ENCODE peak calls at places on chromosomes 2 and 18, in six cellular contexts. T, U, Z, N, L and Y are unnamed samples. For H3K36me3, the result is how much of the 10 kb centered on the place peaks cover.

GRCh38 chr18:273525-273924 is 5.7 kb upstream of the THOC1 start:
- DNase-seq in N (no peak), U (no peak), L (no peak), T (no peak), Z (no peak), Y (no peak)

GRCh38 chr2:169366066-169366465 is 3.7 kb upstream of the LRP2 start:
- DNase-seq in Z (no peak), T (no peak), N (no peak), L (no peak), U (no peak), Y (no peak)

GRCh38 chr2:225735844-225736243 is 336.3 kb downstream of the NYAP2 start:
- DNase-seq in U (no peak), T (no peak), L (no peak), Z (no peak), N (no peak), Y (no peak)

GRCh38 chr2:197107291-197108269 is 181.1 kb upstream of the PGAP1 start:
- DNase-seq in N (peak), U (peak), T (no peak), L (no peak), Z (peak), Y (no peak)

GRCh38 chr2:71224457-71224856 is 2.4 kb downstream of the PAIP2B start:
- DNase-seq in N (no peak), U (no peak), T (no peak), Z (no peak), L (no peak), Y (no peak)

GRCh38 chr2:232203166-232203891 is 175.2 kb upstream of the ALPP start:
- DNase-seq in T (no peak), L (no peak), U (no peak), Z (no peak), N (no peak), Y (no peak)

GRCh38 chr2:120522151-120522751 is 176.3 kb downstream of the INHBB start:
- DNase-seq in L (no peak), T (no peak), U (no peak), Z (no peak), N (no peak), Y (no peak)

GRCh38 chr2:79850912-79851311 is 338.1 kb downstream of the CTNNA2 start:
- DNase-seq in Z (no peak), N (no peak), T (no peak), U (no peak), L (no peak), Y (no peak)

GRCh38 chr2:240920783-240921231 is 14.7 kb downstream of the CROCC2 start:
- DNase-seq in N (no peak), T (peak), L (no peak), Z (peak), U (peak), Y (no peak)

GRCh38 chr18:28854964-28855363 is 678.0 kb upstream of the CDH2 start:
- DNase-seq in U (no peak), L (no peak), N (no peak), Z (no peak), T (no peak), Y (no peak)

GRCh38 chr2:39379643-39380524 is 57.2 kb downstream of the MAP4K3 start:
- DNase-seq in Z (no peak), U (no peak), L (peak), T (no peak), N (peak), Y (no peak)

GRCh38 chr2:237662671-237663093 is 35.3 kb downstream of the LRRFIP1 start:
- DNase-seq in U (peak), Z (peak), L (peak), T (peak), N (peak), Y (peak)

GRCh38 chr2:112833532-112833931 is 3.0 kb downstream of the IL1B start:
- DNase-seq in T (no peak), N (no peak), U (no peak), Z (no peak), L (no peak), Y (no peak)

GRCh38 chr2:48482313-48482712 is 47.6 kb upstream of the STON1 start:
- DNase-seq in N (no peak), T (no peak), L (no peak), U (no peak), Z (no peak), Y (no peak)

GRCh38 chr18:44852818-44853217 is 172.1 kb downstream of the SETBP1 start:
- DNase-seq in L (no peak), T (peak), U (no peak), N (no peak), Z (no peak), Y (no peak)

GRCh38 chr2:53848062-53848461 is 11.7 kb downstream of the GPR75 start:
- DNase-seq in N (no peak), L (no peak), Z (no peak), T (no peak), U (no peak), Y (no peak)

GRCh38 chr18:31647354-31647753 is 37.0 kb downstream of the B4GALT6 start:
- DNase-seq in U (no peak), Z (no peak), L (no peak), N (no peak), T (no peak), Y (no peak)

GRCh38 chr18:2240311-2240705 is 331.0 kb downstream of the METTL4 start:
- DNase-seq in L (no peak), T (no peak), N (no peak), Z (no peak), U (no peak), Y (no peak)

GRCh38 chr2:216539791-216540241 is 41.2 kb downstream of the RPL37A start:
- DNase-seq in Z (peak), U (no peak), N (no peak), T (no peak), L (no peak), Y (no peak)

GRCh38 chr2:222928335-222928734 is 67.5 kb downstream of the ACSL3 start:
- DNase-seq in Z (no peak), U (no peak), T (no peak), N (no peak), L (no peak), Y (no peak)

GRCh38 chr2:184814428-184814827 is 216.1 kb downstream of the ZNF804A start:
- DNase-seq in T (no peak), U (no peak), Z (no peak), N (no peak), L (no peak), Y (no peak)

GRCh38 chr2:86577817-86578456 is 14.7 kb upstream of the CHMP3 start:
- DNase-seq in N (no peak), Z (no peak), T (no peak), U (no peak), L (no peak), Y (no peak)

GRCh38 chr18:11951390-11951851 is 29.9 kb upstream of the IMPA2 start:
- DNase-seq in Z (no peak), U (no peak), L (peak), T (no peak), N (no peak), Y (no peak)

GRCh38 chr2:113768770-113769169 is 12.3 kb upstream of the SLC35F5 start:
- DNase-seq in L (no peak), Z (no peak), N (no peak), U (no peak), T (no peak), Y (no peak)

GRCh38 chr2:20594048-20594750 is 56.7 kb downstream of the HS1BP3 start:
- DNase-seq in N (no peak), U (peak), T (peak), L (no peak), Z (no peak), Y (no peak)

GRCh38 chr2:186919272-186919671 is 70.3 kb upstream of the ZSWIM2 start:
- DNase-seq in N (no peak), Z (no peak), L (no peak), T (no peak), U (no peak), Y (no peak)

GRCh38 chr18:49944681-49945080 is 131.3 kb upstream of the ACAA2 start:
- DNase-seq in T (no peak), Z (no peak), N (no peak), L (no peak), U (peak), Y (no peak)

GRCh38 chr2:219968685-219969345 is 341.4 kb downstream of the SLC4A3 start:
- DNase-seq in N (no peak), L (no peak), Z (no peak), U (no peak), T (no peak), Y (peak)

GRCh38 chr2:151030663-151031230 is 230.9 kb downstream of the RBM43 start:
- DNase-seq in T (no peak), L (no peak), Z (no peak), N (no peak), U (no peak), Y (peak)

GRCh38 chr2:222959358-222959757 is 92.6 kb upstream of the KCNE4 start:
- DNase-seq in T (no peak), U (no peak), L (no peak), Z (no peak), N (no peak), Y (no peak)

GRCh38 chr2:226660524-226660923 is 139.1 kb downstream of the IRS1 start:
- DNase-seq in N (peak), U (peak), T (peak), Z (peak), L (no peak), Y (no peak)

GRCh38 chr2:221130431-221130830 is 441.7 kb downstream of the EPHA4 start:
- DNase-seq in N (no peak), T (no peak), L (no peak), Z (no peak), U (no peak), Y (no peak)

GRCh38 chr2:11513319-11513718 is 20.5 kb upstream of the GREB1 start:
- DNase-seq in Z (no peak), T (no peak), L (no peak), N (no peak), U (no peak), Y (no peak)

GRCh38 chr2:31253344-31254155 is 19.6 kb downstream of the EHD3 start:
- DNase-seq in U (no peak), Z (no peak), T (no peak), L (peak), N (no peak), Y (no peak)

GRCh38 chr18:11733031-11733430 is 44.0 kb downstream of the GNAL start:
- DNase-seq in T (peak), N (peak), U (peak), Z (peak), L (peak), Y (peak)

GRCh38 chr2:143909577-143909976 is 610.3 kb downstream of the ZEB2 start:
- DNase-seq in L (no peak), U (no peak), T (no peak), Z (no peak), N (no peak), Y (no peak)

GRCh38 chr2:18368008-18368407 is 192.4 kb downstream of the RDH14 start:
- DNase-seq in L (no peak), U (no peak), Z (no peak), T (no peak), N (no peak), Y (no peak)

GRCh38 chr18:62044490-62045000 is 142.3 kb downstream of the PIGN start:
- DNase-seq in U (no peak), Z (no peak), N (no peak), L (no peak), T (no peak), Y (no peak)

GRCh38 chr2:57906152-57906732 is 140.4 kb upstream of the VRK2 start:
- DNase-seq in Z (no peak), U (no peak), N (no peak), T (no peak), L (peak), Y (no peak)

DNA sequence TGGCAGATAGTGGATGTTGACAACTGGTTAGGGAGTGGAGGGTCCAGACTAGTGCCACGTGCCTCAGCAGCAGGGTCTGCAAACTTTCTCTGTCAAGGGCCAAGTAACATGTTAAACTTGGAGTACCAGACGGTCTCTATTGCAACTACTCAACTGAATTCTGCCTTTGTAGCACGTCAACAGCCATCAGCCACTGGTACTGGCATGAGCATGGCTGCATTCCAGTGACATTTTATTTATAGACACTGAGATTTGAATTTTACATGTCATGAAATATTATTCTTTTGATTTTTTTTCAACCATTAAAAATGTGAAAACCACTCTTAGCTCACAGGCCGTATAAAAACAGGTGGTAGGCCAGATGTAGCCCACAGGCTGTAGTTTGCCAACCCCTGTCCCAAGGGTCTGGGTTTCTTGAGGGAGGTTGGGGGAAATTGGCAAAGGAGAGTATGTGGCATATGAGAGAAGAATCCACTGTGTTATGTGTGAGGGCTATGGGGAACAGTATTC is 199.7 kb downstream of the TPGS2 start:
- DNase-seq in U (no peak), Z (no peak), L (no peak), T (no peak), N (no peak), Y (no peak)
- H3K27ac ChIP-seq in U (no peak), Z (peak), L (no peak), T (no peak), N (no peak), Y (peak)

DNA sequence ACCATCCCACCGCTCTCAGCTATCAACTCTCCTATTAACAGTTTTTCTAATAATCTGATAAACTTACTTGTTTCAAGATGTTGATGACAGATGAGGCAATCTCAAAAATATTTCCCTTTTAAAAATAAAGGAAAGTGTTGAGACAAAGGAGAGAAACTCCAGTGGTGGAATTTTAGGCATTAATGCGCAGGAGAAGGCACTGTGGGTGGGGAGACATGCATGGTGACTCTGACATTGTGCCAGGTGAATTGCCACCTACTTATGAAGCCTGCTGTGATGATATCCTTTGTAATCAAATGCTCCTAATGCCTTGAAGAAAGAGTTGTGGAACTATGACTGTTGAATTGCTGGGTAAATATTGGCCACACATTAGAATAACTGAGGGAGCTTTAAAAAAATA is 101.4 kb downstream of the PLA2R1 start:
- DNase-seq in N (no peak), Z (no peak), U (no peak), L (no peak), T (no peak), Y (no peak)
- TF ChIP-seq EP300 in N (no peak), Z (no peak), U (no peak), L (no peak), T (no peak), Y (no peak)

GRCh38 chr2:217859926-217860325 is 142.9 kb downstream of the TNS1 start:
- DNase-seq in U (peak), Z (no peak), N (no peak), T (no peak), L (no peak), Y (no peak)
- H3K36me3 ChIP-seq in U (half or more), Z (under half), N (under half), T (under half), L (under half), Y (half or more)

DNA sequence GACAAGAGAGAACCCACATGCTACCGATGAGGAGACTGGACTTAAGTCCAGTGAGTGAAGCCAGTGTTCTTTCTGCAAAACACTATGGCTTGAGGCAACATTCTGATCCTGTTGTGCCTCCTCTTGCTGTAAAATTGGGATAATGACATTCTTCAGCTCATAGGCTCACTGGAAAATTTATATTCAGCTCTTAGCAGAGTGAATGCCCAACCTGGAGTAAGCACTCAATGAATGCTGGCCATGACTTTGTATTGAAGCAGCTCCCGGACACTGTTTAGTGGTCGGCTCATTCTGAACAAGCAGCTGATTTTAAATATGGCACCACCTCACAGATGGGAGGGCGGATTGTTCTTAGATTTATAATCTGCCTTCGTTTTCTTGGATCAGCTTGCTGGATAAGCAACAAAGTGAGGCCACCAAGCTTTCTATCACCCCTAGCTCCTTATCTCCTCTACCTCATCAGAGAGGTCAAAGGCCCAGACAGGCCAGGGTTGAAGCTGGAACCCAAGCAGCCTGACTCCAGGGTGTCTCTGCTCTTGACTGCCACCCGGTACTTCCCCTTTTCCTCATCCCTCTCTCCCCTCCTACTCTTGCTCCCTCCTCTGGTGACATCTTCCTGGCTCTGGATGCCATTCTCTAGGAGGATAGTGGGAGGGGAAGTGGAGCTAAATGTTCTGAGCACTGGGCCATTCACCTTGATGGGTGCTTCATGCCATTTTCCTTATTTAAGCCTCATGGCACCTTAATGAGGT is 11.5 kb downstream of the SLC9A4 start:
- DNase-seq in U (no peak), N (no peak), T (no peak), L (no peak), Z (no peak), Y (peak)
- H3K27ac ChIP-seq in U (no peak), N (no peak), T (no peak), L (no peak), Z (no peak), Y (no peak)